ENCODE peak calls at places on chromosome X, in nine cellular contexts. J, A, D, N, Y, M, Q, F and P are unnamed samples.

GRCh38 chrX:138889152-138889551 is 177.6 kb upstream of the FGF13 start:
- DNase-seq in J (no peak), A (no peak), D (no peak), N (no peak), Y (no peak), M (no peak), Q (no peak), F (no peak), P (no peak)

GRCh38 chrX:137071596-137071995 is 37.8 kb upstream of the GPR101 start:
- DNase-seq in J (no peak), A (no peak), D (no peak), N (no peak), Y (no peak), M (no peak), Q (no peak), F (no peak), P (no peak)

GRCh38 chrX:122622800-122623199 is 561.3 kb upstream of the GRIA3 start:
- DNase-seq in J (no peak), A (no peak), D (no peak), N (no peak), Y (no peak), M (no peak), Q (no peak), F (no peak), P (no peak)

GRCh38 chrX:20393944-20394343 is 127.2 kb upstream of the RPS6KA3 start:
- DNase-seq in J (no peak), A (no peak), D (no peak), N (no peak), Y (no peak), M (no peak), Q (no peak), F (no peak), P (no peak)

GRCh38 chrX:40780123-40780522 is 44.8 kb upstream of the MED14 start:
- DNase-seq in J (no peak), A (no peak), D (no peak), N (no peak), Y (no peak), M (no peak), Q (no peak), F (no peak), P (no peak)

GRCh38 chrX:35733879-35734278 is 64.3 kb upstream of the MAGEB16 start:
- DNase-seq in J (no peak), A (no peak), D (no peak), N (no peak), Y (no peak), M (no peak), Q (no peak), F (no peak), P (no peak)

GRCh38 chrX:9635805-9636204 is 129.8 kb downstream of the GPR143 start:
- DNase-seq in J (no peak), A (no peak), D (no peak), N (no peak), Y (no peak), M (no peak), Q (no peak), F (no peak), P (no peak)

GRCh38 chrX:20143539-20143938 is 1.9 kb upstream of the EIF1AX start:
- DNase-seq in J (no peak), A (no peak), D (no peak), N (no peak), Y (no peak), M (no peak), Q (no peak), F (no peak), P (no peak)

GRCh38 chrX:119760026-119760902 is 1.9 kb downstream of the SOWAHD start:
- DNase-seq in J (no peak), A (peak), D (no peak), N (no peak), Y (no peak), M (no peak), Q (no peak), F (no peak), P (no peak)

GRCh38 chrX:150983526-150984163 is 510 bp downstream of the HMGB3 start:
- DNase-seq in J (no peak), A (peak), D (no peak), N (no peak), Y (no peak), M (no peak), Q (no peak), F (peak), P (no peak)

GRCh38 chrX:125131146-125131545 is 188.5 kb upstream of the TEX13C start:
- DNase-seq in J (no peak), A (peak), D (no peak), N (no peak), Y (no peak), M (no peak), Q (no peak), F (no peak), P (no peak)
- TF ChIP-seq CTCF in J (no peak), A (peak), D (no peak), N (no peak), Y (peak), M (no peak), Q (peak), F (no peak), P (no peak)

GRCh38 chrX:133702230-133702629 is 283.2 kb downstream of the GPC3 start:
- DNase-seq in J (no peak), A (no peak), D (no peak), N (no peak), Y (no peak), M (no peak), Q (no peak), F (no peak), P (no peak)

GRCh38 chrX:133697656-133698055 is 282.4 kb upstream of the GPC4 start:
- DNase-seq in J (no peak), A (no peak), D (no peak), N (no peak), Y (no peak), M (no peak), Q (no peak), F (no peak), P (no peak)

GRCh38 chrX:133699023-133699728 is 283.9 kb upstream of the GPC4 start:
- DNase-seq in J (no peak), A (no peak), D (no peak), N (no peak), Y (no peak), M (no peak), Q (no peak), F (no peak), P (no peak)

GRCh38 chrX:133698298-133698697 is 283.0 kb upstream of the GPC4 start:
- DNase-seq in J (no peak), A (no peak), D (no peak), N (no peak), Y (no peak), M (no peak), Q (no peak), F (peak), P (no peak)
- TF ChIP-seq CTCF in J (no peak), A (no peak), D (no peak), N (no peak), Y (peak), M (no peak), Q (no peak), F (no peak), P (no peak)

GRCh38 chrX:39149761-39150160 is 348.5 kb downstream of the MID1IP1 start:
- DNase-seq in J (peak), A (peak), D (no peak), N (peak), Y (no peak), M (peak), Q (peak), F (peak), P (peak)

GRCh38 chrX:39157006-39157405 is 355.7 kb downstream of the MID1IP1 start:
- DNase-seq in J (no peak), A (no peak), D (no peak), N (no peak), Y (no peak), M (no peak), Q (no peak), F (no peak), P (no peak)

GRCh38 chrX:39150621-39151020 is 349.4 kb downstream of the MID1IP1 start:
- DNase-seq in J (no peak), A (no peak), D (no peak), N (no peak), Y (no peak), M (no peak), Q (no peak), F (no peak), P (no peak)

GRCh38 chrX:39150210-39150609 is 349.0 kb downstream of the MID1IP1 start:
- DNase-seq in J (no peak), A (no peak), D (no peak), N (no peak), Y (no peak), M (no peak), Q (no peak), F (no peak), P (no peak)

GRCh38 chrX:39152106-39152649 is 350.9 kb downstream of the MID1IP1 start:
- DNase-seq in J (peak), A (peak), D (no peak), N (peak), Y (no peak), M (peak), Q (peak), F (peak), P (no peak)
- TF ChIP-seq CTCF in J (peak), A (peak), D (peak), N (peak), Y (peak), M (no peak), Q (peak), F (peak), P (peak)

DNA sequence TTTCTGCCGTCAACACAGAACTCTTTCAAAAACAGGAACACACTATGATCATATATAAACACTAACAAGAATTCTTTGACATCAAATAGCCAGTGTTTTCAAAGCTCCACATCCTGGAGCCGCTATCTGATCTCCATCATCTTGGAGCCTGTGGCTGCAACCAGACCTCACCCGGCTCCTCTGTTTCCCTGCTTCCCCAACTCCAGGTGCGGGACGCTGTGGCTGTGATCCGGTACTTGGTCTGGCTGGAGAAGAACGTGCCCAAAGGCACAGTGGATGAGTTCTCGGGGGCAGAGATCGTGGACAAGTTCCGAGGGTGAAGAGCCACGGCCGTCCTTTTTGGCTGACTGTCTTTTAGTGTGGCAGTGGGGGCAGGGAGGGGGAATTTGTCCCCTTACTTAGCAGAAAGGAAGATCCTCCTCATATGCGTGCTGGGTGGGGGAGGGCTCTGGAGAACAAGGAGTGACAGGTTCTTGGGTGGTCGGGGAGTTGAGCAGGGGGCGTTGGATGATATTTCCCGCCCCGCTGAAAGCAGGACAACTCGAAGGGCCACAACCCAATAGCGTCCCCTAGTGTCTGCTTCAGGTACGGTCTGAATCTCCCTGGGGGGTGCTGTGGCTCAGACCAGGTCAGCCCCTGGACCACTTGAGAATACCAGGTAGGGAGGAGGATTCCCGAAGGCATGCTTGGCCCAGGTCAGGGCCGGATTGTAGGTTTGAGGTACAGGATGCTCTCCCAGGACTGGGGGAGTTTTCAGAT is 15.7 kb downstream of the XPNPEP2 start:
- DNase-seq in J (peak), A (no peak), D (no peak), N (no peak), Y (no peak), M (no peak), Q (no peak), F (no peak), P (no peak)
- TF ChIP-seq CTCF in J (no peak), A (peak), D (peak), N (no peak), Y (peak), M (no peak), Q (no peak), F (no peak), P (peak)

GRCh38 chrX:132613801-132614200 is 125.0 kb upstream of the MBNL3 start:
- DNase-seq in J (no peak), A (no peak), D (no peak), N (no peak), Y (no peak), M (no peak), Q (no peak), F (no peak), P (no peak)

GRCh38 chrX:132612990-132613564 is 124.2 kb upstream of the MBNL3 start:
- DNase-seq in J (peak), A (peak), D (no peak), N (peak), Y (no peak), M (peak), Q (peak), F (peak), P (peak)

GRCh38 chrX:132615396-132616131 is 126.7 kb upstream of the MBNL3 start:
- DNase-seq in J (peak), A (peak), D (no peak), N (peak), Y (no peak), M (peak), Q (peak), F (peak), P (peak)

GRCh38 chrX:132610536-132610935 is 121.7 kb upstream of the MBNL3 start:
- DNase-seq in J (no peak), A (no peak), D (no peak), N (no peak), Y (no peak), M (no peak), Q (no peak), F (no peak), P (no peak)

GRCh38 chrX:132614297-132614696 is 125.5 kb upstream of the MBNL3 start:
- DNase-seq in J (no peak), A (peak), D (no peak), N (no peak), Y (no peak), M (no peak), Q (no peak), F (peak), P (no peak)
- TF ChIP-seq CTCF in J (peak), A (peak), D (peak), N (no peak), Y (peak), M (no peak), Q (no peak), F (no peak), P (no peak)

DNA sequence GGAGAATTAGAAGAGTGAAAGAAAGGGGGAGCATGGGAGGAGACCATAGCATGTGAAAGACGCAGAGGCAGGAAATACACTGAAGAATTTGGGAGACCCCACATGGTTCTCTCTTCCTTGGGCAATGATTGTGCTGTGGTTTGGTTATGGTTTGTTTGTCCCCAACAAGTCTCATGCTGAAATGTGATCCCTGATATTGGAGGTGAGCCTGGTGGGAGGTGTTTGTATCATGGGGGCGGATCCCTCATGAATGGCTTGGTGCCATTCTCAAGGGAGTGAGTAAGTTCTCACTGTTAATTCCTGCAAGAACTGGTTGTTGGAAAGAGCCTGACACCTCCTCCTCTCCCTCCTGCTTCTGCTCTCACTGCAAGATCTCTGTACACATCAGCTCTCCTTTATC is 78.6 kb upstream of the RAI2 start:
- DNase-seq in J (no peak), A (no peak), D (no peak), N (no peak), Y (no peak), M (no peak), Q (peak), F (no peak), P (no peak)
- TF ChIP-seq CTCF in J (no peak), A (no peak), D (no peak), N (no peak), Y (no peak), M (no peak), Q (no peak), F (no peak), P (no peak)